ENCODE peak calls at places on chromosomes 3 and 15, in six cellular contexts. M is PC-9, Y is WTC11, D is fibroblast of lung, B is HepG2, U is GM13976. O is an unnamed sample.

GRCh38 chr3:177894021-177894690 is 642.1 kb upstream of the KCNMB2 start:
- DNase-seq in M (no peak), Y (no peak), D (peak), B (no peak), U (no peak), O (no peak)

GRCh38 chr15:60370804-60371700 is 26.7 kb downstream of the ANXA2 start:
- DNase-seq in M (peak), Y (no peak), D (peak), B (peak), U (no peak), O (no peak)

GRCh38 chr3:73546961-73547360 is 77.8 kb downstream of the PDZRN3 start:
- DNase-seq in M (no peak), Y (no peak), D (peak), B (no peak), U (no peak), O (no peak)

GRCh38 chr3:150242220-150242938 is 165.7 kb upstream of the TSC22D2 start:
- DNase-seq in M (no peak), Y (no peak), D (peak), B (no peak), U (no peak), O (no peak)

GRCh38 chr15:65055201-65055870 is 10.1 kb downstream of the SLC51B start:
- DNase-seq in M (peak), Y (no peak), D (peak), B (no peak), U (no peak), O (no peak)

GRCh38 chr3:10522646-10523303 is 17.4 kb upstream of the ATP2B2 start:
- DNase-seq in M (no peak), Y (no peak), D (no peak), B (no peak), U (no peak), O (no peak)

GRCh38 chr3:8986741-8987672 is 23.7 kb upstream of the RAD18 start:
- DNase-seq in M (no peak), Y (no peak), D (no peak), B (no peak), U (no peak), O (no peak)

GRCh38 chr3:122858373-122858772 is 63.5 kb downstream of the SLC49A4 start:
- DNase-seq in M (no peak), Y (no peak), D (peak), B (peak), U (no peak), O (no peak)

GRCh38 chr3:52193059-52193458 is 4.9 kb upstream of the ALAS1 start:
- DNase-seq in M (no peak), Y (no peak), D (peak), B (no peak), U (no peak), O (no peak)

DNA sequence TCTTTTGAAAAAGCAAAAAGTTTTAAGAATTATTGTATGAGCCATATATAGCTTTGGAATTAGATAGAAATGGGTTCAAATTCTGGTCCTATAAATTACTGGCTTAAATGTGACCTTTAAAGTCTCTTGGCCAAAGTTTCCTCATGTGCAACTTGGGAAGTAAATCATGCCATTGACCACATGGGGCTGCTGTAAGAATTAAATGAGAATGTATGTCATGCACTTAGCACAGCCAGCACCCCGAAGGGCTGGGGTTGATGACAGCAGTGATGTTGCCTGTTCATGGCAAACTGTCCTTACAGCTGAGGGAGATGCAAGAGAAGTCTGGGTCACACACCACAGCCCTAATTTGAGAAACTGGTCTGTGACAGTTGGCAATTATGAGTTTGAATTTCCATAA is 108.2 kb downstream of the TOP2B start:
- DNase-seq in M (no peak), Y (no peak), D (no peak), B (no peak), U (no peak), O (no peak)
- TF ChIP-seq CTCF in M (no peak), Y (no peak), D (no peak), B (no peak), U (no peak), O (no peak)

GRCh38 chr15:78304487-78305413 is 5.3 kb upstream of the SKIC8 start:
- DNase-seq in M (no peak), Y (no peak), D (no peak), B (no peak), U (no peak), O (no peak)

GRCh38 chr15:78301326-78301725 is 1.9 kb upstream of the SKIC8 start:
- DNase-seq in M (no peak), Y (no peak), D (no peak), B (no peak), U (peak), O (no peak)

GRCh38 chr15:78301813-78302212 is 2.4 kb upstream of the SKIC8 start:
- DNase-seq in M (peak), Y (no peak), D (no peak), B (no peak), U (no peak), O (no peak)

GRCh38 chr15:78303729-78304486 is 4.5 kb upstream of the SKIC8 start:
- DNase-seq in M (no peak), Y (no peak), D (no peak), B (no peak), U (no peak), O (no peak)

GRCh38 chr15:78302579-78302978 is 3.2 kb upstream of the SKIC8 start:
- DNase-seq in M (peak), Y (no peak), D (peak), B (no peak), U (peak), O (no peak)
- TF ChIP-seq CTCF in M (no peak), Y (no peak), D (no peak), B (no peak), U (no peak), O (no peak)

DNA sequence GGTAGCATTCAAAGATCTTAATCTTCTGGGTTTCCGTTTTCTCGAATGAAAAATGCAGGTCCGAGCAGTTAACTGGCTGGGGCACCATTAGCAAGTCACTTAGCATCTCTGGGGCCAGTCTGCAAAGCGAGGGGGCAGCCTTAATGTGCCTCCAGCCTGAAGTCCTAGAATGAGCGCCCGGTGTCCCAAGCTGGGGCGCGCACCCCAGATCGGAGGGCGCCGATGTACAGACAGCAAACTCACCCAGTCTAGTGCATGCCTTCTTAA is at the start of gene PATL2:
- DNase-seq in M (no peak), Y (no peak), D (no peak), B (no peak), U (no peak), O (no peak)
- TF ChIP-seq CTCF in M (no peak), Y (no peak), D (no peak), B (peak), U (no peak), O (no peak)

GRCh38 chr3:32969656-32970055 is 18.2 kb downstream of the CCR4 start:
- DNase-seq in M (peak), Y (no peak), D (peak), B (peak), U (no peak), O (no peak)
- TF ChIP-seq CTCF in M (no peak), Y (no peak), D (no peak), B (no peak), U (no peak), O (no peak)